ENCODE peak calls at places on chromosomes 12 and 14, in five cellular contexts. O is IMR-90, E is mesendoderm, F is neuronal stem cell, K is H1. G is an unnamed sample.

GRCh38 chr14:31084385-31084784 is 58.2 kb upstream of the STRN3 start:
- DNase-seq in O (no peak), E (no peak), K (no peak), F (no peak), G (no peak)

GRCh38 chr12:52561880-52562449 is 9.0 kb upstream of the KRT71 start:
- DNase-seq in E (peak), O (no peak), F (no peak), K (no peak), G (peak)

GRCh38 chr14:104086210-104086660 is 735 bp downstream of the ASPG start:
- DNase-seq in F (no peak), E (no peak), O (no peak), K (no peak), G (no peak)

GRCh38 chr14:68599896-68600620 is 192.8 kb downstream of the ZFP36L1 start:
- DNase-seq in F (no peak), O (no peak), E (no peak), K (no peak), G (no peak)

GRCh38 chr12:6604254-6605029 is 2.7 kb downstream of the CHD4 start:
- DNase-seq in O (no peak), K (no peak), E (no peak), F (no peak), G (no peak)

GRCh38 chr14:106879241-106879640 is 1352.9 kb downstream of the TMEM121 start:
- DNase-seq in K (no peak), O (no peak), E (no peak), F (no peak), G (no peak)

GRCh38 chr12:121861549-121862254 is 3.0 kb upstream of the HPD start:
- DNase-seq in F (no peak), O (peak), E (peak), K (no peak), G (peak)

GRCh38 chr12:112422531-112422930 is 3.8 kb downstream of the PTPN11 start:
- DNase-seq in O (no peak), F (no peak), K (no peak), E (peak), G (peak)

GRCh38 chr14:99980299-99980698 is 84.9 kb upstream of the EVL start:
- DNase-seq in E (no peak), K (no peak), O (no peak), F (no peak), G (no peak)

GRCh38 chr12:50224026-50224692 is 57.0 kb upstream of the CERS5 start:
- DNase-seq in K (no peak), O (peak), F (no peak), E (peak), G (peak)

GRCh38 chr12:68620528-68620927 is 9.8 kb downstream of the RAP1B start:
- DNase-seq in E (no peak), O (no peak), F (no peak), K (no peak), G (no peak)

GRCh38 chr14:51304956-51305355 is 64.9 kb downstream of the TMX1 start:
- DNase-seq in O (peak), E (no peak), F (no peak), K (no peak), G (peak)

DNA sequence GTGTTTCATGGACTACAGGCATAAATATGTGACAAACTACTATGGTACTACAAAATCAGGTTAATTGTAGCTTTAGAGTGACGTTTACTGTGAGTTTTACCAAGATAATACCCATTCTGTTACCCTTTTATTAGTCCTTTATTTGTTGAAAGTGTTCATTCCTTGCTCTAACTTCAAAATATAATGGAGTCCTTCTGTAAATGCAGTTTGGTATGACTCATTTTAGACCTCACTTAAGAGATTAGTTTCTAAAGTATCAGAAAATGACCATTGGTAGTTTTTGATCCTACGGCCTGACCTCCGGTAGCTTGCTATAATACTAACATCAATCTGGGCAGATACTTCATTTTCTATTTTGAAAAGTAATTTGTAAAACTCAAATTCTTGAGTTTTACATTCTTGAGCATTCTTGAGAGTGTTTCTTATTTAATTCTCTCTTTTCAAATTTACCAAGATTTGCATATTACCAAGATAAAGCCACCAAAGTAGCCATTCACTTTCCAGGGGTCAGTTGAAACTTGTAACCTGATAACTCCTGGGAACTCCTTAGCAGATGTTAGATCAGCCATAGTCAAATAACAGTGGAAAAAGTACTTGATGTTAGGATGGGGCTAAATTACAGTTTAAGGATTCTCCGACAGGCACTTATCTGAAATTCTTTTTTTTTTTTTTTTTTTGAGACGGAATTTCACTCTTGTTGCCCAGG is 4.2 kb downstream of the HSPA2 start:
- DNase-seq in E (peak), F (no peak), K (no peak), O (peak), G (peak)
- H3K4me3 ChIP-seq in E (no peak), F (no peak), K (peak), O (no peak), G (no peak)

GRCh38 chr14:77067632-77068514 is 30.2 kb upstream of the CIPC start:
- DNase-seq in O (peak), K (peak), F (peak), E (peak), G (peak)

GRCh38 chr14:77066555-77067172 is 31.4 kb upstream of the CIPC start:
- DNase-seq in K (no peak), O (no peak), E (no peak), F (no peak), G (no peak)

GRCh38 chr14:77069551-77069950 is 28.5 kb upstream of the CIPC start:
- DNase-seq in F (no peak), K (no peak), E (no peak), O (no peak), G (no peak)

GRCh38 chr14:77065851-77066554 is 32.1 kb upstream of the CIPC start:
- DNase-seq in O (no peak), K (no peak), E (no peak), F (no peak), G (no peak)

DNA sequence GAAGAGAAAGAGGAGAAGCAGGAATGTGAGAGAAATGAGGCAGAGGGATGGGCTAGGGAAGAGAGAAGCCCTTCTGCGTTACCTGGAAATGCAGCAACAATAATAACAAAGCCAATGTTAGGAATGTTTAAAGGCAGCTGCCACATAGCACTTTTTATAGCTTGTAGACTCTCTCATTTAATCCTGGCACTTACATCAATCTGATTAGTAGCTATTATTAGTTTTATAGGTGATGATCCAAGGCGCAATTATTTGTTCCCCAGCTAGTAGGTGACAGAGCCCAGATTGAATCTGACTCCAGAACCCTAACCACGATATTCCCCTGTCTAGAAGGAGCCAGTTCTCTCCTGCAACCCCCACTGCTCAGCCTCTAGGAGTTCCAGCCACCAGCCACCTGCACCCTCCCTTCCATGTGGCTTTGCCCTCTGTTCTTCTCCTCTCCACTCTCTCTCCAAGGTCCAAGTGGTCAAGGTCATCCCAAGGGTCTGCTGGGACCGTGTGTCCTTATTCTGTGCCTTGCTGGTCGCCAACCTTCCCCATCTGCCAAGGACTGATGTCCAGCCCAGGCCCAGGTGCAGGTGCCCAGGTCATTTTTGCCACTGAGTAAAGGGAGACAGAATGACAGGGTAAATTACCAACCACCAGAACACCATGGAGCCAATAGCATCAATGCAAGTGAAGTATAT is 29.4 kb upstream of the CIPC start:
- DNase-seq in F (no peak), O (no peak), K (no peak), E (no peak), G (no peak)
- H2BK15ac ChIP-seq in F (no peak), O (no peak), K (no peak), E (no peak), G (no peak)

GRCh38 chr12:25321772-25322171 is 71.0 kb upstream of the KRAS start:
- DNase-seq in F (no peak), E (no peak), O (no peak), K (no peak), G (no peak)
- H3K27ac ChIP-seq in F (no peak), E (no peak), O (no peak), K (no peak), G (no peak)

GRCh38 chr12:70719672-70720420 is 82.6 kb upstream of the PTPRB start:
- DNase-seq in K (peak), F (peak), O (peak), E (peak), G (peak)
- H3K4me3 ChIP-seq in K (no peak), F (no peak), O (peak), E (no peak), G (peak)